ENCODE peak calls at places on chromosomes 12 and 14, in five cellular contexts. One of them, this sample, is unnamed.

GRCh38 chr14:64293976-64294671 is at the start of gene ESR2:
- DNase-seq in LoVo: no peak
- DNase-seq in cardiac muscle cell: peak
- DNase-seq in HAP-1: peak
- DNase-seq in pancreas: peak
- DNase-seq in this sample: no peak

GRCh38 chr12:27083861-27084271 is 1.5 kb upstream of the C12orf71 start:
- DNase-seq in LoVo: no peak
- DNase-seq in cardiac muscle cell: no peak
- DNase-seq in HAP-1: peak
- DNase-seq in pancreas: no peak
- DNase-seq in this sample: no peak

GRCh38 chr12:39417916-39418315 is 25.0 kb downstream of the KIF21A start:
- DNase-seq in LoVo: no peak
- DNase-seq in cardiac muscle cell: no peak
- DNase-seq in HAP-1: no peak
- DNase-seq in pancreas: no peak
- DNase-seq in this sample: no peak

GRCh38 chr12:105825141-105825540 is 313.6 kb downstream of the NUAK1 start:
- DNase-seq in LoVo: no peak
- DNase-seq in cardiac muscle cell: no peak
- DNase-seq in HAP-1: no peak
- DNase-seq in pancreas: no peak
- DNase-seq in this sample: no peak

GRCh38 chr12:19527876-19528275 is 88.6 kb downstream of the AEBP2 start:
- DNase-seq in LoVo: no peak
- DNase-seq in cardiac muscle cell: peak
- DNase-seq in HAP-1: no peak
- DNase-seq in pancreas: no peak
- DNase-seq in this sample: no peak

GRCh38 chr14:33908540-33909223 is 42.2 kb downstream of the EGLN3 start:
- DNase-seq in LoVo: no peak
- DNase-seq in cardiac muscle cell: no peak
- DNase-seq in HAP-1: no peak
- DNase-seq in pancreas: no peak
- DNase-seq in this sample: no peak

GRCh38 chr12:107236824-107237467 is 143.6 kb upstream of the CRY1 start:
- DNase-seq in LoVo: no peak
- DNase-seq in cardiac muscle cell: no peak
- DNase-seq in HAP-1: no peak
- DNase-seq in pancreas: no peak
- DNase-seq in this sample: no peak

GRCh38 chr14:23660290-23661226 is 24.4 kb downstream of the DHRS2 start:
- DNase-seq in LoVo: no peak
- DNase-seq in cardiac muscle cell: no peak
- DNase-seq in HAP-1: no peak
- DNase-seq in pancreas: no peak
- DNase-seq in this sample: no peak

GRCh38 chr12:92538970-92539749 is 163.6 kb upstream of the PLEKHG7 start:
- DNase-seq in LoVo: peak
- DNase-seq in cardiac muscle cell: no peak
- DNase-seq in HAP-1: no peak
- DNase-seq in pancreas: no peak
- DNase-seq in this sample: no peak

GRCh38 chr12:40175489-40175888 is 49.3 kb upstream of the LRRK2 start:
- DNase-seq in LoVo: no peak
- DNase-seq in cardiac muscle cell: no peak
- DNase-seq in HAP-1: no peak
- DNase-seq in pancreas: no peak
- DNase-seq in this sample: no peak

GRCh38 chr14:102697125-102697900 is 79.9 kb upstream of the TRAF3 start:
- DNase-seq in LoVo: no peak
- DNase-seq in cardiac muscle cell: no peak
- DNase-seq in HAP-1: no peak
- DNase-seq in pancreas: no peak
- DNase-seq in this sample: no peak

GRCh38 chr14:61296707-61297502 is 15.8 kb upstream of the TMEM30B start:
- DNase-seq in LoVo: peak
- DNase-seq in cardiac muscle cell: peak
- DNase-seq in HAP-1: peak
- DNase-seq in pancreas: no peak
- DNase-seq in this sample: no peak